ENCODE peak calls at places on chromosome 5, in six cellular contexts. Y is lower lobe of right lung; Z is hepatocyte; R is CD4-positive, CD25-positive, alpha-beta regulatory T cell; U is CD4-positive, alpha-beta T cell; X is upper lobe of left lung. Q is an unnamed sample. For H3K9me3, the result is how much of the 10 kb centered on the place peaks cover.

GRCh38 chr5:37847978-37848425 is 8.2 kb upstream of the GDNF start:
- DNase-seq in Z (peak), R (peak), X (no peak), U (no peak), Y (no peak), Q (no peak)

GRCh38 chr5:102759700-102760099 is 4.6 kb downstream of the PAM start:
- DNase-seq in U (no peak), R (no peak), Z (no peak), Y (no peak), X (no peak), Q (no peak)

GRCh38 chr5:100826133-100826532 is 76.9 kb downstream of the ST8SIA4 start:
- DNase-seq in Z (no peak), Y (no peak), U (no peak), R (no peak), X (no peak), Q (no peak)

GRCh38 chr5:72363146-72363802 is 43.1 kb downstream of the PTCD2 start:
- DNase-seq in Z (no peak), Y (no peak), U (no peak), R (no peak), X (no peak), Q (no peak)

GRCh38 chr5:157710887-157711286 is 20.3 kb upstream of the THG1L start:
- DNase-seq in U (no peak), X (no peak), Z (no peak), Y (no peak), R (no peak), Q (no peak)

GRCh38 chr5:31036407-31036806 is 157.1 kb upstream of the CDH6 start:
- DNase-seq in Y (no peak), U (no peak), Z (no peak), R (no peak), X (no peak), Q (no peak)

GRCh38 chr5:170327168-170327567 is 29.6 kb upstream of the LCP2 start:
- DNase-seq in R (no peak), X (no peak), Z (no peak), Y (no peak), U (no peak), Q (no peak)

GRCh38 chr5:58871648-58872242 is 288.9 kb downstream of the RAB3C start:
- DNase-seq in Z (peak), X (no peak), U (no peak), R (peak), Y (no peak), Q (no peak)

GRCh38 chr5:172504736-172505402 is 50.5 kb upstream of the SH3PXD2B start:
- DNase-seq in Y (no peak), Z (no peak), U (no peak), R (no peak), X (no peak), Q (no peak)

GRCh38 chr5:118371973-118372650 is 616.2 kb downstream of the DTWD2 start:
- DNase-seq in R (no peak), U (no peak), Y (no peak), Z (no peak), X (no peak), Q (no peak)

GRCh38 chr5:94778712-94779111 is 160.2 kb downstream of the SLF1 start:
- DNase-seq in U (no peak), Z (no peak), R (no peak), X (no peak), Y (no peak), Q (no peak)

GRCh38 chr5:39025456-39025855 is 48.7 kb downstream of the RICTOR start:
- DNase-seq in R (no peak), X (no peak), Z (no peak), Y (no peak), U (no peak), Q (no peak)

GRCh38 chr5:165869066-165869465 is 2363.6 kb downstream of the MAT2B start:
- DNase-seq in U (no peak), R (no peak), X (no peak), Y (no peak), Z (no peak), Q (no peak)

GRCh38 chr5:80503641-80504040 is 15.7 kb downstream of the FAM151B start:
- DNase-seq in Y (peak), R (no peak), X (no peak), U (no peak), Z (no peak), Q (no peak)

GRCh38 chr5:74542477-74542876 is 98.1 kb downstream of the ENC1 start:
- DNase-seq in Z (no peak), Y (no peak), X (no peak), R (no peak), U (no peak), Q (no peak)

GRCh38 chr5:9421823-9422354 is 124.0 kb downstream of the SEMA5A start:
- DNase-seq in X (no peak), R (no peak), Y (no peak), Z (no peak), U (no peak), Q (no peak)

GRCh38 chr5:150901446-150901845 is 3.3 kb downstream of the ZNF300 start:
- DNase-seq in R (no peak), Z (no peak), U (no peak), Y (no peak), X (no peak), Q (no peak)

GRCh38 chr5:150904479-150905311 is at the start of gene ZNF300:
- DNase-seq in Z (peak), X (peak), U (peak), R (peak), Y (peak), Q (no peak)

DNA sequence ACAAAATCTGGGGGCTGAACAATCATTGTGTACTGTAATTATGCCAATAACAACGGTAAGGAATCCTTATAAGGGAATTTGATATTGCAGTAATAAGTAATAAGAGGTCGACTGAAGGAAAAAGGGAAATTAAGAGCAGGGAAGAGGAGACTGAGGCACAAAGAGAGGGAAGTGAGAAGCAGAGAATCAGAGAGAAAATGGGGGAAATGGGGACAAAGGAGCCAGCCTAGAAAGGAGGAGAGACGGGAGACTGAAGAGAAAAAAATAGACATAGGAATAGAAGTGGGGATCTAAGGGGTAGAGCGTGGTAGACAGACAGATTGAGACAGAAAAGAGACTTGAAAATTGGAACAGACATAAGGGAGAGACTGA is 518 bp upstream of the ZNF300 start:
- DNase-seq in R (no peak), Z (no peak), U (no peak), X (no peak), Y (no peak), Q (no peak)
- H3K9me3 ChIP-seq in R (half or more), Z (under half), U (half or more), X (under half), Y (half or more), Q (under half)

GRCh38 chr5:77635617-77636422 is 2.7 kb downstream of the OTP start:
- DNase-seq in U (no peak), Y (no peak), Z (no peak), R (no peak), X (no peak), Q (no peak)

GRCh38 chr5:77638204-77638762 is at the start of gene OTP:
- DNase-seq in Z (no peak), U (no peak), Y (no peak), R (no peak), X (no peak), Q (no peak)

GRCh38 chr5:77637170-77638074 is 1.1 kb downstream of the OTP start:
- DNase-seq in U (no peak), R (no peak), Y (no peak), X (no peak), Z (no peak), Q (no peak)

GRCh38 chr5:77635073-77635472 is 3.4 kb downstream of the OTP start:
- DNase-seq in X (no peak), Z (no peak), R (no peak), Y (no peak), U (no peak), Q (no peak)

DNA sequence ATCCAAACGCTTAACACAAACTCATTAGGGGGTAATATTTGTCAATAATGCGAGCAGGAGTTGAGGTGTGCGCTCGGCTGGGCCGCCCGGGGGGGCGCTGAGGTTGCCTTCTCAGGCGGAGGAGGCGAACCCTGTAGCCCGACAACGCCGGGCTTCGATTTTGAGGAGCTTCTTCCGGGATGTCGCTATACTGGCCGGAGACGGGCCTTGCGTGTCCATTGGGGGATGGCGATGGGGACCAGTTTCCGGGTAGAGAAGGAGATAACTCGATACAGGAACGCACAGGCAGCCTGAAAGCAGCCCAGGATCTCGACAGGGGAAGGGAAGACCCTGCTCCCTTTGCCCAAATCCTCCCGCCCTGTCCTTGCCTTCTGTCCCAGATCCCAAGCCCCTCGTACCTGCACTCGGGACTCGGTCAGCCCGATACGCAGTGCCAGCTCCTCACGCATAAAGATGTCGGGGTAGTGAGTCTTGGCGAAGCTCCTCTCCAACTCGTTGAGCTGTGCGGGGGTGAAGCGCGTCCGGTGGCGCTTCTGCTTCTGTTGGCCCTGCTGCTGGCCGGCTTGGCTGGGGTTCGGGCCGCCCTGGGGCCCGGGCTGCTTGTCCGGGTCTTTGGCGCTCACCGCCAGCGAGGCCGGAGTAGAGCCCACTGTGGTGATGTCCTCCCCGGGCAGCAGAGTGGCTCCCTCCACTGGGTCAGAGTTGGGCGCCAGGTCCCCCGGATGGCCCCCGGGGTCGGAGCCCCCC is 1.9 kb downstream of the OTP start:
- DNase-seq in Z (no peak), R (no peak), X (no peak), U (no peak), Y (no peak), Q (no peak)
- H3K9me3 ChIP-seq in Z (under half), R (half or more), X (under half), U (under half), Y (under half), Q (under half)

GRCh38 chr5:162488077-162488476 is 420.5 kb downstream of the GABRG2 start:
- DNase-seq in X (no peak), R (no peak), U (no peak), Z (no peak), Y (no peak), Q (no peak)
- H3K9me3 ChIP-seq in X (under half), R (under half), U (under half), Z (under half), Y (under half), Q (under half)

DNA sequence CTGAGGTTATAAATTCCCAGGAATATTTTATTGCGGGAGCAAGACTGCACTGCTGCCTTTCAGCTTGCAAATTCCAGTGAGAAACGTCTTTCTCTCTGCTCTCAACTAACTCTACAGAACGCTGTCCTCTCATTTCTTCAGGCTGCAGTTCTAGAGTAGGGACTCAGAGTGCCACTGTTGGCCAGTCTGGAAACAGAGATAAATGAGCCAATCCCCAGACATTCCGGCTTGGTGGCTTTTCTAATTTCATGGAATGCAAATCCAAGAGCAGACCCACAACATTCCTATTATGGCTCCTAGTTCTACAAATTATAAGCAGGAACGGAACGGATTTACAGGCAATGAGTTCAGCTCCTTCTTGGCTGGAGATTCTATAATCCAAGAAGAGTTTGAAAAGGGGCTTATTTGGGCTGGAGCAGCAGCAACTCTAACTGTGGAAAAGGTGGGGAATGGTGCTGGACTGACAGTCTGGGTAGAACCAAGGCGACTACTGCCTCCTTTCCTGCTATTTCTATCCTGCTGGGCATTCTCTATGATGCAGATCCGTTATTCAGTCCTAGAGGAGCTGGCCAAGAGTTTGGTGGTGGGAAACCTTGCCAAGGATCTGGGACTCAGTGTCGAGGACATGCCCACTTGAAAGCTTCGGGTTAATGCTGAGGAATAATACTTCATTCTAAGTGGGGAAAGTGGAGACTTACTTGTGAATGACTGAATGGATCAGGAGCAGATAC is 9.3 kb downstream of the PCDHGA12 start:
- DNase-seq in X (no peak), U (no peak), Z (no peak), R (no peak), Y (no peak), Q (no peak)
- H3K9me3 ChIP-seq in X (under half), U (under half), Z (under half), R (under half), Y (under half), Q (under half)

DNA sequence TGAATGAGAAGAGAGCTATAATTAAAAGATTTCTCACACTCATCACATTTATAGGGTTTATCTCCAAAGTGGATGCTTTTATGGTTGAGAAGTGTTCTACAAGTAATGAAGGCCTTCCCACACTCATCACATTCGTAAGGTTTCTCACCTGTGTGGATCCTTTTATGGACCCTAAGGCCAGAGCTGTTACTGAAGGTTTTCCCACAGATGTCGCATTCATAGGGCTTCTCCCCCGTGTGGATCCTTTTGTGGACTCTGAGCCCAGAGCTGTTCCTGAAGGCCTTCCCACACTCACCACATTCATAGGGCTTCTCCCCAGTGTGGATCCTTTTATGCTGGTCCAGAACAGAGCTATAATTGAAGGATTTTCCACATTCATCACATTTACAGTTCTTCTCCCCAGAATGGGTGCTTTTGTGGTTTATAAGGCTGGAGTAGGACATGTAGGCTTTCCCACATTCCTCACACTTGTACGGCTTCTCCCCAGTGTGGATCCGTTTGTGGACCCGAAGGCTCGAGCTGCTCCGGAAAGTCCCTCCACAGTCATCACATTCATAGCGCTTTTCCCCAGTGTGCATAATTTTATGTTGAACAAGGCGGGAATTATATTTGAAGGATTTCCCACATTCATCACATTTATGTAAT is 10.5 kb downstream of the ZFP62 start:
- DNase-seq in R (no peak), U (no peak), Z (no peak), Y (no peak), X (no peak), Q (no peak)
- H3K9me3 ChIP-seq in R (under half), U (under half), Z (under half), Y (under half), X (under half), Q (under half)

DNA sequence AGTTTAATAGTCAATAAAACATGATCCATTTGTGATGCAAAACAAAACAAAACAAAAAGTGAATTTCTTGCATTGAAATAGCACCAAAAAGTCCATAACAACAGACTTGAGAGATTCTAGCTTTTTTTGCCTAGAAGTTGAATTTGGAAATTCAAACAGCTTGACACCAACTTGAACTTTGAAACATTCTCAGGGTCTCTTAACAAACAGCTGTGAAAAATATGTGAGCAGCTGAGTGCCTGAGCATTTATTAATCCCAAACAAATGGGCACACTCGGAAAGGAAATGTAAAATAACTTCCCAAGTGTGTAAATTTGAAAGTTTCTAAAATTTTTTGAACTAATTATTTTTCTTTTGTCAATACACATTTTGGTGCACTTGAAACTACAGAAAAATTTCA is 56.0 kb upstream of the HMHB1 start:
- DNase-seq in X (no peak), Z (no peak), U (no peak), R (no peak), Y (no peak), Q (no peak)
- H3K9me3 ChIP-seq in X (under half), Z (under half), U (under half), R (under half), Y (under half), Q (under half)

GRCh38 chr5:67303356-67303755 is 106.8 kb upstream of the CD180 start:
- DNase-seq in X (no peak), Z (no peak), U (no peak), Y (no peak), R (no peak), Q (no peak)

GRCh38 chr5:67306997-67307580 is 110.5 kb upstream of the CD180 start:
- DNase-seq in R (no peak), Y (no peak), X (no peak), U (no peak), Z (no peak), Q (no peak)

GRCh38 chr5:67305913-67306710 is 109.5 kb upstream of the CD180 start:
- DNase-seq in Y (no peak), U (no peak), Z (no peak), R (no peak), X (no peak), Q (no peak)

GRCh38 chr5:67308988-67309688 is 112.5 kb upstream of the CD180 start:
- DNase-seq in Y (no peak), R (no peak), Z (no peak), U (no peak), X (no peak), Q (no peak)

GRCh38 chr5:67305401-67305800 is 108.8 kb upstream of the CD180 start:
- DNase-seq in U (no peak), Z (no peak), Y (no peak), X (no peak), R (no peak), Q (no peak)
- H3K9me3 ChIP-seq in U (under half), Z (under half), Y (under half), X (under half), R (under half), Q (under half)

GRCh38 chr5:3343211-3343610 is 252.4 kb upstream of the IRX1 start:
- DNase-seq in R (no peak), X (no peak), Y (no peak), U (no peak), Z (no peak), Q (no peak)
- H3K9me3 ChIP-seq in R (under half), X (under half), Y (under half), U (under half), Z (under half), Q (under half)

GRCh38 chr5:2690293-2690692 is 61.2 kb downstream of the IRX2 start:
- DNase-seq in R (no peak), U (no peak), Z (no peak), Y (no peak), X (no peak), Q (no peak)
- H3K9me3 ChIP-seq in R (under half), U (under half), Z (under half), Y (under half), X (under half), Q (under half)

GRCh38 chr5:130452744-130453143 is 548.5 kb downstream of the CHSY3 start:
- DNase-seq in Y (no peak), R (no peak), Z (no peak), X (no peak), U (no peak), Q (no peak)
- H3K9me3 ChIP-seq in Y (under half), R (under half), Z (under half), X (under half), U (under half), Q (under half)

Q was measured in T-helper 17 cell.